ENCODE peak calls at places on chromosome 21, in six cellular contexts. One of them, this sample, is unnamed.

GRCh38 chr21:35699360-35699759 is 361.0 kb downstream of the SETD4 start:
- DNase-seq in glutamatergic neuron: no peak
- DNase-seq in H9: no peak
- DNase-seq in tibial artery: no peak
- DNase-seq in tibial nerve: no peak
- DNase-seq in body of pancreas: no peak
- DNase-seq in this sample: no peak

GRCh38 chr21:29130234-29130993 is at the start of gene MAP3K7CL:
- DNase-seq in glutamatergic neuron: peak
- DNase-seq in H9: no peak
- DNase-seq in tibial artery: peak
- DNase-seq in tibial nerve: no peak
- DNase-seq in body of pancreas: peak
- DNase-seq in this sample: no peak

GRCh38 chr21:38319781-38320180 is 63.0 kb downstream of the KCNJ15 start:
- DNase-seq in glutamatergic neuron: no peak
- DNase-seq in H9: no peak
- DNase-seq in tibial artery: no peak
- DNase-seq in tibial nerve: no peak
- DNase-seq in body of pancreas: no peak
- DNase-seq in this sample: no peak

GRCh38 chr21:46011267-46011967 is 29.8 kb downstream of the COL6A1 start:
- DNase-seq in glutamatergic neuron: no peak
- DNase-seq in H9: peak
- DNase-seq in tibial artery: no peak
- DNase-seq in tibial nerve: no peak
- DNase-seq in body of pancreas: no peak
- DNase-seq in this sample: no peak

GRCh38 chr21:34536820-34537219 is 24.8 kb upstream of the KCNE1 start:
- DNase-seq in glutamatergic neuron: no peak
- DNase-seq in H9: no peak
- DNase-seq in tibial artery: no peak
- DNase-seq in tibial nerve: no peak
- DNase-seq in body of pancreas: no peak
- DNase-seq in this sample: no peak

GRCh38 chr21:45923146-45923545 is 58.4 kb upstream of the COL6A1 start:
- DNase-seq in glutamatergic neuron: peak
- DNase-seq in H9: peak
- DNase-seq in tibial artery: peak
- DNase-seq in tibial nerve: peak
- DNase-seq in body of pancreas: peak
- DNase-seq in this sample: peak

GRCh38 chr21:29299906-29300546 is 1.3 kb downstream of the BACH1 start:
- DNase-seq in glutamatergic neuron: no peak
- DNase-seq in H9: peak
- DNase-seq in tibial artery: peak
- DNase-seq in tibial nerve: no peak
- DNase-seq in body of pancreas: peak
- DNase-seq in this sample: peak

GRCh38 chr21:46154155-46154954 is 1.0 kb downstream of the FTCD start:
- DNase-seq in glutamatergic neuron: peak
- DNase-seq in H9: peak
- DNase-seq in tibial artery: peak
- DNase-seq in tibial nerve: peak
- DNase-seq in body of pancreas: peak
- DNase-seq in this sample: no peak

GRCh38 chr21:17045214-17045835 is 467.5 kb upstream of the CXADR start:
- DNase-seq in glutamatergic neuron: no peak
- DNase-seq in H9: no peak
- DNase-seq in tibial artery: no peak
- DNase-seq in tibial nerve: no peak
- DNase-seq in body of pancreas: no peak
- DNase-seq in this sample: no peak

GRCh38 chr21:46384556-46384955 is 60.6 kb downstream of the PCNT start:
- DNase-seq in glutamatergic neuron: no peak
- DNase-seq in H9: no peak
- DNase-seq in tibial artery: no peak
- DNase-seq in tibial nerve: no peak
- DNase-seq in body of pancreas: no peak
- DNase-seq in this sample: no peak

GRCh38 chr21:46095814-46096595 is 1.9 kb upstream of the COL6A2 start:
- DNase-seq in glutamatergic neuron: no peak
- DNase-seq in H9: peak
- DNase-seq in tibial artery: no peak
- DNase-seq in tibial nerve: no peak
- DNase-seq in body of pancreas: no peak
- DNase-seq in this sample: no peak

GRCh38 chr21:36718951-36719501 is 20.1 kb downstream of the SIM2 start:
- DNase-seq in glutamatergic neuron: peak
- DNase-seq in H9: no peak
- DNase-seq in tibial artery: peak
- DNase-seq in tibial nerve: no peak
- DNase-seq in body of pancreas: peak
- DNase-seq in this sample: no peak

GRCh38 chr21:36516271-36516670 is 36.3 kb upstream of the CLDN14 start:
- DNase-seq in glutamatergic neuron: no peak
- DNase-seq in H9: no peak
- DNase-seq in tibial artery: no peak
- DNase-seq in tibial nerve: no peak
- DNase-seq in body of pancreas: no peak
- DNase-seq in this sample: no peak

GRCh38 chr21:37904879-37905278 is 11.4 kb downstream of the KCNJ6 start:
- DNase-seq in glutamatergic neuron: no peak
- DNase-seq in H9: no peak
- DNase-seq in tibial artery: no peak
- DNase-seq in tibial nerve: no peak
- DNase-seq in body of pancreas: no peak
- DNase-seq in this sample: no peak

GRCh38 chr21:29133796-29134195 is 3.4 kb downstream of the MAP3K7CL start:
- DNase-seq in glutamatergic neuron: no peak
- DNase-seq in H9: peak
- DNase-seq in tibial artery: no peak
- DNase-seq in tibial nerve: no peak
- DNase-seq in body of pancreas: no peak
- DNase-seq in this sample: no peak

GRCh38 chr21:35314896-35315582 is 265.9 kb upstream of the RUNX1 start:
- DNase-seq in glutamatergic neuron: no peak
- DNase-seq in H9: no peak
- DNase-seq in tibial artery: no peak
- DNase-seq in tibial nerve: no peak
- DNase-seq in body of pancreas: no peak
- DNase-seq in this sample: no peak

DNA sequence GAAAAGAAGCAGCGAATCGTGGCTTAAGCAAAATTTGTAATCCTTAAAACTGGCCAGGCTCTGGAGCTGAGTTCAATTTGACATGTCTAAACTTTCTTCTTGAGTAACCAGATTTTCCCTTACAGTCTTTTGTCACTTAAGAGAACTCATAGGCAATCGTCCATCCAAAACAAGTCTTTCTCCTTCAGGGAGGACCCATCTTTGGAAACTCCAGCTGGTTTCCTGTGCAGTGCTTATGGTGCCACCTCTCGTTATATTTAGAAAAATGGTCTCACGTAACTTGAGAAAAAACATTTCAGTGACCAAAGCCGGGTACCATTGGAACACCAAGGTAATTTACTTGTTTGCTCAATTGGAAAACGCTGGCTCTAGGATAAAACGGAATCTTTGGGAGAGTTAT is 1.9 kb upstream of the PTTG1IP start:
- DNase-seq in glutamatergic neuron: no peak
- DNase-seq in H9: no peak
- DNase-seq in tibial artery: no peak
- DNase-seq in tibial nerve: no peak
- DNase-seq in body of pancreas: no peak
- DNase-seq in this sample: no peak
- TF ChIP-seq CTCF in glutamatergic neuron: no peak
- TF ChIP-seq CTCF in H9: no peak
- TF ChIP-seq CTCF in tibial artery: peak
- TF ChIP-seq CTCF in tibial nerve: no peak
- TF ChIP-seq CTCF in body of pancreas: no peak
- TF ChIP-seq CTCF in this sample: no peak

DNA sequence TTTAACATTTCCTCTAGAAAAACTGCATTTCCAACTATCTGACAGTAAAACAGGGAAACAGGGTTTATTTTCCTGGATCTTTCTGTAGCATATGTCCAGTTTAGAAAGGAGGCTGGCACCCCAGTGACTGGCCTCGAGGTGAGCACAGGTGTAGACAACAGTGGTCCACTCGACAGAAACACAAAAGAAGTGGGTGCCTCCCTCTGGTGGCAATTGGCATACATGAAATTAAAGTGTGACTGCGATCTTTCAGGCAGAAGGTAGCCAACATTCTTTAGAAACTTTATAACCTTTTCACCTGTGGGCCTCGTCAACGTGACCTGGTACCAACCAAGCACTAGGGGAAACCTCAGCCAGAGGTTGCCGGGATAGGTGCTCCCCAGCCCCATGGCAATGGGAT is 44.0 kb downstream of the PCP4 start:
- DNase-seq in glutamatergic neuron: no peak
- DNase-seq in H9: no peak
- DNase-seq in tibial artery: no peak
- DNase-seq in tibial nerve: no peak
- DNase-seq in body of pancreas: no peak
- DNase-seq in this sample: no peak
- TF ChIP-seq CTCF in glutamatergic neuron: no peak
- TF ChIP-seq CTCF in H9: peak
- TF ChIP-seq CTCF in tibial artery: no peak
- TF ChIP-seq CTCF in tibial nerve: no peak
- TF ChIP-seq CTCF in body of pancreas: no peak
- TF ChIP-seq CTCF in this sample: peak

DNA sequence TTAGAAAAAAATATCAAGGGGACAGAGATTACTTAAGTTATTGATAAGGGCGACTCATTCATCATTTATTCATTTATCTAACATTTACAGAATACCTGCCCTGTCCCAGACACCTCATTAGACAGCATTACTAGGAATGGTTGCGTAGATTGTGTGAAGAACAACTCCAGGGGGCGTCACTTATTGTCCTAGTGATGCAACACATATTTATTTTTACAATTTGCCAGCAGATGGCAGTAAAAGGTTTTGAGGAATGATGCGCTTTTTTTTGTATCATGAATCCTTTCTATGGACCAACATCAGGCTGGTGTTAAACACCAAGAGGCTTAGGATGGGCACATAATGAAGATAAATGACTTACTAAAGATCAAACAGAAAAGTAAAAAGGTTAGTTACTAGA is 5.5 kb downstream of the NCAM2 start:
- DNase-seq in glutamatergic neuron: no peak
- DNase-seq in H9: peak
- DNase-seq in tibial artery: no peak
- DNase-seq in tibial nerve: no peak
- DNase-seq in body of pancreas: no peak
- DNase-seq in this sample: peak
- TF ChIP-seq CTCF in glutamatergic neuron: peak
- TF ChIP-seq CTCF in H9: peak
- TF ChIP-seq CTCF in tibial artery: no peak
- TF ChIP-seq CTCF in tibial nerve: no peak
- TF ChIP-seq CTCF in body of pancreas: no peak
- TF ChIP-seq CTCF in this sample: peak

GRCh38 chr21:31030367-31031106 is 7.7 kb downstream of the KRTAP19-8 start:
- DNase-seq in glutamatergic neuron: no peak
- DNase-seq in H9: no peak
- DNase-seq in tibial artery: no peak
- DNase-seq in tibial nerve: no peak
- DNase-seq in body of pancreas: no peak
- DNase-seq in this sample: no peak

GRCh38 chr21:31038376-31038775 is at the start of gene KRTAP19-8:
- DNase-seq in glutamatergic neuron: no peak
- DNase-seq in H9: no peak
- DNase-seq in tibial artery: no peak
- DNase-seq in tibial nerve: no peak
- DNase-seq in body of pancreas: no peak
- DNase-seq in this sample: no peak

DNA sequence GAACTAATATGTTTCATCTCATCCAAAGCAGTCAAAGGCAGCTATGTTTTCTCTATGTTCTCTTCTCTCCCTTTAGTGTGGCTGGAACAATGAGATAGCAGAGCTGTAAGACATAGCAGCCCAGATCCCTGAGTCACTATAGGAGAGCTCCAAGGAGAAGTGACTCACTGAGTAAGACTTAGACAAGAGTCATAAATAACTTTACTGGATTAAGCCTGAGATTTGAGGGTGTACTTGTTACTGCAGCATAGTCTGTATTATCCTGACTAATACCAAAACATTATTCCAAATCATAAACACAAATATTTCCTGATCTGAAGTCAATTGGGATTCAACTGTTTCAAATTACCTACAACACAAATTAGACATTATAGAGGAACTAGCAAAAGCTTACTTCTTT is 3.9 kb downstream of the KRTAP19-8 start:
- DNase-seq in glutamatergic neuron: no peak
- DNase-seq in H9: no peak
- DNase-seq in tibial artery: no peak
- DNase-seq in tibial nerve: no peak
- DNase-seq in body of pancreas: no peak
- DNase-seq in this sample: no peak
- TF ChIP-seq CTCF in glutamatergic neuron: no peak
- TF ChIP-seq CTCF in H9: no peak
- TF ChIP-seq CTCF in tibial artery: no peak
- TF ChIP-seq CTCF in tibial nerve: no peak
- TF ChIP-seq CTCF in body of pancreas: no peak
- TF ChIP-seq CTCF in this sample: no peak

DNA sequence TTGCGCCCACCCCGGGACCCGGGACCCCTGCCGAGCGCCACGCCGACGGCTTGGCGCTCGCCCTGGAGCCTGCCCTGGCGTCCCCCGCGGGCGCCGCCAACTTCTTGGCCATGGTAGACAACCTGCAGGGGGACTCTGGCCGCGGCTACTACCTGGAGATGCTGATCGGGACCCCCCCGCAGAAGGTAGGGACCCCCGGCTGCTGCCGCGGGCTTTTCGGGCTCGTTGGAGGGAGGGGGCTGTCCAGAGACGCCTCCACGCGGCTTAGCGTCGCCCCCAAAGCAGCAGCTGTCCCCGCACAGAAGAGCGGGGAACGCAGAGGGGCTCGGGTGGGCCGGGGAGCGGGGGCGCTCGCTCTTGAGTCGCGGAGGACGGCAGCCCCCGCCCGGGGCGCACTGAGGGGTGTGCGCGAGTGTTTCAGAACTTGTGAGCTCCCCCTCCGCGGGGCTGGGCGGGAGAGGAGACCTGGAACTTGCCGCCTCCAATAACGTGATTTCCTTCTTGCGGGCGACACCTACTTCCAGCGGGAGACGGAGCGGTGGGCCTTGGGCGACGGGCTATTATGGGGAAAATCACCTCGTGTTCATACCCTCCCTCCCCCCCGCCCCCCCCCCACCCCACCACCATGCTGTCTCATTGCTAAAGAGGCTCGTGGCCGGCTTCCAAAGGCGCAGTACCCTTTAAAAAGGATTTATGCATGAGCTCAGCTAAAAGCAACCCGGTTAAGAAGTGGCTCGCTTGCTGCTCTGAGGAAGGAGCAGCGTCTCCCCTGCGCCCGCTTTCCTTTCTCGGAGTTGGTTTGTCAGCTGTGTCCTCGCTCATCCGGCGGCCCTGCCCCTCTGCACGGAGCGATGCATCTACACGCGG is 664 bp downstream of the BACE2 start:
- DNase-seq in glutamatergic neuron: peak
- DNase-seq in H9: peak
- DNase-seq in tibial artery: peak
- DNase-seq in tibial nerve: peak
- DNase-seq in body of pancreas: peak
- DNase-seq in this sample: peak
- TF ChIP-seq CTCF in glutamatergic neuron: no peak
- TF ChIP-seq CTCF in H9: no peak
- TF ChIP-seq CTCF in tibial artery: no peak
- TF ChIP-seq CTCF in tibial nerve: no peak
- TF ChIP-seq CTCF in body of pancreas: no peak
- TF ChIP-seq CTCF in this sample: no peak

GRCh38 chr21:19340303-19340702 is 936.7 kb upstream of the TMPRSS15 start:
- DNase-seq in glutamatergic neuron: no peak
- DNase-seq in H9: no peak
- DNase-seq in tibial artery: no peak
- DNase-seq in tibial nerve: no peak
- DNase-seq in body of pancreas: no peak
- DNase-seq in this sample: no peak
- TF ChIP-seq CTCF in glutamatergic neuron: peak
- TF ChIP-seq CTCF in H9: peak
- TF ChIP-seq CTCF in tibial artery: no peak
- TF ChIP-seq CTCF in tibial nerve: no peak
- TF ChIP-seq CTCF in body of pancreas: no peak
- TF ChIP-seq CTCF in this sample: peak

This sample was measured in endothelial cell.